ENCODE peak calls at places on chromosomes 16 and 17, in nine cellular contexts. G is stimulated activated CD8-positive, alpha-beta memory T cell treated with anti-CD3 and anti-CD28 coated beads, Interleukin-7, amount 100 ng/mL, for 1 hour; K is GM03348; U is amygdala; N is germinal center; X is T1000; A is HuH-7; H is T-cell; D is iris pigment epithelial cell. O is an unnamed sample.
A peak's percentile ranks its signal among the peaks of the same experiment; 100 is the strongest.

GRCh38 chr17:13510062-13510461 is 91.7 kb downstream of the HS3ST3A1 start:
- DNase-seq in G (no peak), K (peak; percentile 42), U (no peak), N (no peak), X (no peak), A (no peak), H (no peak), D (no peak), O (no peak)

GRCh38 chr16:23072084-23072599 is 77.1 kb downstream of the USP31 start:
- DNase-seq in G (no peak), K (peak; percentile 64), U (no peak), N (no peak), X (no peak), A (no peak), H (no peak), D (peak; percentile 88), O (no peak)

GRCh38 chr17:34763727-34764665 is 184.6 kb downstream of the TMEM132E start:
- DNase-seq in G (no peak), K (no peak), U (no peak), N (no peak), X (no peak), A (no peak), H (no peak), D (peak; percentile 4), O (no peak)

GRCh38 chr17:50542795-50543774 is 3.9 kb upstream of the SPATA20 start:
- DNase-seq in G (no peak), K (no peak), U (no peak), N (no peak), X (no peak), A (peak; percentile 90), H (no peak), D (no peak), O (peak; percentile 94)

GRCh38 chr16:76123966-76124365 is 153.2 kb upstream of the CNTNAP4 start:
- DNase-seq in G (no peak), K (no peak), U (no peak), N (no peak), X (no peak), A (no peak), H (no peak), D (no peak), O (no peak)

GRCh38 chr16:23784811-23785447 is 30.1 kb downstream of the CHP2 start:
- DNase-seq in G (no peak), K (no peak), U (no peak), N (no peak), X (no peak), A (no peak), H (no peak), D (peak; percentile 45), O (no peak)

GRCh38 chr16:3664187-3664896 is 9.9 kb downstream of the DNASE1 start:
- DNase-seq in G (no peak), K (no peak), U (no peak), N (no peak), X (no peak), A (no peak), H (no peak), D (no peak), O (no peak)

GRCh38 chr16:10103096-10103495 is 79.1 kb downstream of the GRIN2A start:
- DNase-seq in G (no peak), K (no peak), U (no peak), N (no peak), X (peak; percentile 13), A (no peak), H (no peak), D (no peak), O (no peak)

GRCh38 chr17:39277110-39277509 is 51.4 kb upstream of the STAC2 start:
- DNase-seq in G (no peak), K (no peak), U (no peak), N (peak; percentile 23), X (no peak), A (no peak), H (no peak), D (no peak), O (no peak)

GRCh38 chr16:82843606-82844271 is 217.0 kb downstream of the CDH13 start:
- DNase-seq in G (no peak), K (no peak), U (no peak), N (no peak), X (no peak), A (no peak), H (no peak), D (no peak), O (no peak)

GRCh38 chr17:4914009-4914408 is 11.1 kb upstream of the CHRNE start:
- DNase-seq in G (no peak), K (no peak), U (no peak), N (no peak), X (no peak), A (no peak), H (no peak), D (no peak), O (no peak)

GRCh38 chr17:5669191-5669590 is 84.9 kb upstream of the NLRP1 start:
- DNase-seq in G (no peak), K (no peak), U (no peak), N (no peak), X (no peak), A (no peak), H (no peak), D (no peak), O (no peak)

GRCh38 chr17:6497496-6498221 is 53.4 kb downstream of the PIMREG start:
- DNase-seq in G (no peak), K (no peak), U (no peak), N (no peak), X (no peak), A (no peak), H (no peak), D (no peak), O (no peak)

GRCh38 chr16:30083216-30084055 is 7.6 kb downstream of the PPP4C start:
- DNase-seq in G (no peak), K (no peak), U (no peak), N (no peak), X (no peak), A (no peak), H (no peak), D (no peak), O (no peak)

O was measured in Caco-2.